ENCODE peak calls at places on chromosomes 16 and 17, in four cellular contexts. F is lung, H is kidney epithelial cell, D is GM12864. C is an unnamed sample.

GRCh38 chr16:85449885-85450245 is 163.3 kb upstream of the GSE1 start:
- DNase-seq in H (no peak), D (no peak), F (no peak), C (no peak)

GRCh38 chr17:14351493-14351892 is 50.6 kb downstream of the HS3ST3B1 start:
- DNase-seq in D (peak; percentile 66), H (peak; percentile 5), F (no peak), C (no peak)

GRCh38 chr16:27286446-27286845 is 17.9 kb upstream of the NSMCE1 start:
- DNase-seq in F (no peak), H (peak; percentile 95), D (no peak), C (peak; percentile 20)

GRCh38 chr17:42690596-42690995 is 8.3 kb downstream of the CNTNAP1 start:
- DNase-seq in F (no peak), D (no peak), H (no peak), C (no peak)

GRCh38 chr16:74626741-74627416 is 20.0 kb upstream of the GLG1 start:
- DNase-seq in H (no peak), D (no peak), F (no peak), C (no peak)

GRCh38 chr17:78729636-78730035 is 52.4 kb downstream of the CYTH1 start:
- DNase-seq in F (no peak), D (no peak), H (no peak), C (no peak)

GRCh38 chr17:75843577-75844529 is at the start of gene UNC13D:
- DNase-seq in D (no peak), H (no peak), F (peak; percentile 68), C (no peak)

GRCh38 chr17:17952691-17953090 is 19.5 kb downstream of the TOM1L2 start:
- DNase-seq in F (no peak), D (no peak), H (no peak), C (no peak)

GRCh38 chr17:80220709-80221215 is 535 bp downstream of the SLC26A11 start:
- DNase-seq in F (no peak), H (no peak), D (no peak), C (no peak)

GRCh38 chr16:23248261-23249194 is 53.6 kb upstream of the SCNN1B start:
- DNase-seq in H (no peak), D (no peak), F (no peak), C (no peak)

GRCh38 chr17:31903401-31903800 is 1.9 kb upstream of the UTP6 start:
- DNase-seq in F (no peak), H (no peak), D (no peak), C (no peak)

GRCh38 chr17:45948881-45949624 is 50.0 kb upstream of the STH start:
- DNase-seq in F (peak; percentile 66), H (peak; percentile 14), D (no peak), C (peak; percentile 12)

GRCh38 chr16:72596373-72596772 is 424.4 kb upstream of the PMFBP1 start:
- DNase-seq in D (no peak), H (no peak), F (no peak), C (no peak)

GRCh38 chr16:27445502-27446175 is 43.7 kb downstream of the IL21R start:
- DNase-seq in F (no peak), H (no peak), D (no peak), C (no peak)

GRCh38 chr16:57406881-57407280 is 2.3 kb downstream of the CCL17 start:
- DNase-seq in F (no peak), D (no peak), H (no peak), C (no peak)

GRCh38 chr16:59470556-59470955 is 736.4 kb upstream of the GOT2 start:
- DNase-seq in H (no peak), F (no peak), D (no peak), C (no peak)

GRCh38 chr17:42221886-42222745 is 27.8 kb upstream of the GHDC start:
- DNase-seq in F (no peak), D (peak; percentile 18), H (no peak), C (no peak)

GRCh38 chr16:84308120-84308519 is 13.4 kb downstream of the WFDC1 start:
- DNase-seq in H (no peak), D (no peak), F (no peak), C (no peak)

GRCh38 chr17:43363926-43364285 is 34.9 kb upstream of the ARL4D start:
- DNase-seq in F (no peak), D (no peak), H (no peak), C (no peak)

GRCh38 chr17:79053251-79053925 is 21.2 kb upstream of the ENGASE start:
- DNase-seq in F (no peak), D (no peak), H (no peak), C (no peak)

GRCh38 chr17:61583242-61583641 is 7.8 kb downstream of the NACA2 start:
- DNase-seq in F (no peak), D (no peak), H (no peak), C (peak; percentile 9)

GRCh38 chr16:71903608-71904007 is 8.3 kb downstream of the IST1 start:
- DNase-seq in D (no peak), H (no peak), F (no peak), C (no peak)

GRCh38 chr16:56312028-56312300 is 113.4 kb downstream of the AMFR start:
- DNase-seq in D (no peak), H (no peak), F (no peak), C (no peak)

GRCh38 chr17:67127925-67128324 is 83.6 kb downstream of the CACNG1 start:
- DNase-seq in F (no peak), H (no peak), D (no peak), C (no peak)

GRCh38 chr17:57849163-57849873 is 526 bp downstream of the MRPS23 start:
- DNase-seq in H (no peak), F (no peak), D (no peak), C (no peak)

GRCh38 chr16:53827741-53828140 is 123.8 kb downstream of the FTO start:
- DNase-seq in D (no peak), H (no peak), F (no peak), C (no peak)

GRCh38 chr17:15247891-15248529 is 17.1 kb downstream of the PMP22 start:
- DNase-seq in H (no peak), D (no peak), F (no peak), C (no peak)

GRCh38 chr17:39073916-39074315 is 77.5 kb downstream of the PLXDC1 start:
- DNase-seq in H (no peak), F (no peak), D (no peak), C (no peak)

GRCh38 chr17:4822835-4823234 is 10.3 kb upstream of the MINK1 start:
- DNase-seq in F (no peak), H (no peak), D (no peak), C (no peak)

GRCh38 chr17:75077490-75078096 is 10.2 kb upstream of the SLC16A5 start:
- DNase-seq in H (no peak), F (peak; percentile 76), D (no peak), C (no peak)

GRCh38 chr16:13038591-13038990 is 137.2 kb downstream of the SHISA9 start:
- DNase-seq in D (no peak), H (no peak), F (no peak), C (no peak)

GRCh38 chr16:78478267-78478821 is 378.9 kb downstream of the WWOX start:
- DNase-seq in D (no peak), H (no peak), F (no peak), C (no peak)

GRCh38 chr16:89171216-89172170 is at the start of gene CDH15:
- DNase-seq in F (peak; percentile 95), H (peak; percentile 63), D (peak; percentile 84), C (peak; percentile 63)

GRCh38 chr16:88905563-88905962 is 39.1 kb upstream of the PABPN1L start:
- DNase-seq in F (no peak), H (no peak), D (no peak), C (no peak)

GRCh38 chr16:35792516-35793285 is 2333.3 kb downstream of the TP53TG3F start:
- DNase-seq in H (no peak), D (no peak), F (no peak), C (no peak)
- TF ChIP-seq CTCF in H (no peak), D (no peak), F (no peak), C (no peak)

GRCh38 chr17:82895087-82895486 is 55.3 kb upstream of the ZNF750 start:
- DNase-seq in F (no peak), H (no peak), D (no peak), C (no peak)

GRCh38 chr17:82897514-82898249 is 57.9 kb upstream of the ZNF750 start:
- DNase-seq in H (no peak), F (no peak), D (no peak), C (no peak)

GRCh38 chr17:82893779-82894178 is 54.0 kb upstream of the ZNF750 start:
- DNase-seq in H (no peak), F (no peak), D (no peak), C (no peak)

GRCh38 chr17:82898976-82899514 is 59.2 kb upstream of the ZNF750 start:
- DNase-seq in H (no peak), F (no peak), D (no peak), C (no peak)

DNA sequence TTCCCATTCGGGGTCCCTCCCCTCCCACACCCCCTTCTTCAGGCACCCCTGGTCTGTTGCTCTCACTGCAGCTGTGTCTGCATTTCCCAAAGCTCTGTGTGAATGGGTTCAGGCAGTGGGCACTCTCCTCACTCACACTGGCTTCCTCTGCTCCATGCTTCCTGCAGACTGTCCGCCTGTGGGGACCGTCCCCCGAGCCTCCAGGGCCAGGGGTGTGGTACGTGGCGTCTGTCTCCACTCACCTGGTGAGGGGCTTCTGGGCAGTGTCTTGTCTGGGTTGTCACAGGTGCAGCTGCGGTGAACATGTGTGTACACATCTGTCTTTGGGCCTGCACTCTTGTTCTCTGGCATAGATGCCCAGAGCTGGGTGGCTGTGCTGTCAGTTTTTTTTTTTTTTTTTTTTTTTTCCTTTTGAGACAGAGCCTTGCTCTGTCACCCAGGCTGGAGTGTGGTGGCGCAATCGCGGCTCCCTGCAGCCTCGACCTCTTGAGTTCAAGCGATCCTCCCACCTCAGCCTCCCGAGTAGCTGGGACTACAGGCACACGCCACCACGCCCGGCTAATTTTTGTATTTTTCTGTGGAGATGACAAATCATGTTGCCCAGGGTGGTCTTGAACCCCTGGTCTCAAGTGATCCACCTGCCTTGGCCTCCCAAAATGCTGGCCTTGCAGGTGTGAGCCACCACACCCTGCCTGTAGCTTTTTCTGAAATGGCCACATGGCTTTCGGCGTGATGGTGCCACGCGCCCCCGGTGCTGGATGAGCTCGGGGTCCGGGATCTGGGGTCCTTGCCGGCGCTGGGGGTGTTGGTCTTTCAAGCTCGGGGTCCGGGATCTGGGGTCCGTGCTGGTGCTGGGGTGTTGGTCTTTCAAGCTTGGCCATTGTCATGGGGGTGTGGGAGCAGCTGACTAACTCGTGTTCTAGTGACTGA is 56.5 kb upstream of the ZNF750 start:
- DNase-seq in F (no peak), H (no peak), D (no peak), C (no peak)
- TF ChIP-seq CTCF in F (no peak), H (no peak), D (no peak), C (no peak)

DNA sequence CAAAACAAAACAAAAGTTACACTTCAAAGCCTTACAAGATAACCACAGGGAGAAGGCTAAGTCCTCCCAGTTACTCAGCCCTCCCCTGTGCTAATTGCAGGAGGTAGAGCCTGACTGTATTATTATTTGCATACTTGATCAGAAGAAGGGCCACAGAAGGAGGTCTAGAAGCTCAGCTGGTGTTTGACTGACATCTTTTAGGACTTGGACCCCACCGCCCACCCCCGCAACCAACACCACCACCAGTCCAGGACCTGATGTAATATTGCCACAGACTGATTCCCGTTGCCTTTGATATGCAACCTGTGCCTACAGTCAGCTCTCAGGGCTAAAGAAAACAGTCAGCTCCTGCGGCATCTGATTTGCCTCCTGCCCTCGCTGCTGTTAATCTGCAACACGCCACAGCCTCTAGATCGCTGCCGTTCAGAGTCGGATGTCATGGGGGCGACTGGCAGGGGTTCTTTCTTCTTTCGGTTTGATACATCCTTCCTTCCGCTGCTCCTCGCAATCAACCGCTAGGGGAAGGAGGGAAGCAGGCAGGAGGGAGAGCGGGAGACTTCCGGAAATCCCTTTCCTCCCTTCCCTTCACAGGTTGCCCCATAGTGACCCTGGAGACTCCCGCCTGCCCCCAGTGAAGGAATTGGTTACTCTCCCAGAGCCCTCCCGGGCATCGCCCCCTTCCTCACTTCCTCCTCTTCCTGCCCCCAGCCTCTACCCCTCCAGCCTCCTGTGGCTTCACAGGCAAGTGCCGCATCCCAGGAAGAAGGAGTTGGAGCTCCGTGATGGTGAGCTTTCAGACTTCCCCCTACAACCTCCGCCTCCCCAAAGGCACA is 90.5 kb upstream of the SOX9 start:
- DNase-seq in D (peak; percentile 47), F (peak; percentile 46), H (peak; percentile 28), C (no peak)
- TF ChIP-seq CTCF in D (peak; percentile 57), F (no peak), H (peak; percentile 64), C (peak; percentile 68)

GRCh38 chr17:83084214-83084613 is 4.8 kb downstream of the METRNL start:
- DNase-seq in H (no peak), F (no peak), D (no peak), C (no peak)
- TF ChIP-seq CTCF in H (no peak), F (no peak), D (no peak), C (no peak)